ENCODE peak calls at places on chromosomes 16 and 17, in eight cellular contexts. One of them, this sample, is unnamed.

GRCh38 chr16:81165411-81166097 is 69.4 kb upstream of the GCSH start:
- DNase-seq in stomach: no peak
- DNase-seq in sigmoid colon: no peak
- DNase-seq in spleen: no peak
- DNase-seq in right lobe of liver: no peak
- DNase-seq in transverse colon: no peak
- DNase-seq in HCT116: no peak
- DNase-seq in tibial nerve: no peak
- DNase-seq in this sample: no peak

GRCh38 chr17:33973491-33973890 is 281.6 kb upstream of the CCL2 start:
- DNase-seq in transverse colon: no peak
- DNase-seq in spleen: no peak
- DNase-seq in tibial nerve: no peak
- DNase-seq in HCT116: no peak
- DNase-seq in right lobe of liver: no peak
- DNase-seq in stomach: peak; percentile 57
- DNase-seq in sigmoid colon: no peak
- DNase-seq in this sample: no peak

GRCh38 chr17:2723505-2723996 is 12.0 kb upstream of the CLUH start:
- DNase-seq in right lobe of liver: no peak
- DNase-seq in stomach: no peak
- DNase-seq in transverse colon: peak; percentile 64
- DNase-seq in tibial nerve: no peak
- DNase-seq in spleen: no peak
- DNase-seq in sigmoid colon: no peak
- DNase-seq in HCT116: no peak
- DNase-seq in this sample: no peak

GRCh38 chr16:18827890-18828289 is 26.5 kb upstream of the ARL6IP1 start:
- DNase-seq in spleen: no peak
- DNase-seq in transverse colon: no peak
- DNase-seq in HCT116: no peak
- DNase-seq in sigmoid colon: no peak
- DNase-seq in tibial nerve: no peak
- DNase-seq in right lobe of liver: no peak
- DNase-seq in stomach: no peak
- DNase-seq in this sample: no peak

GRCh38 chr16:80969114-80969484 is 37.6 kb downstream of the CMC2 start:
- DNase-seq in transverse colon: no peak
- DNase-seq in HCT116: no peak
- DNase-seq in stomach: no peak
- DNase-seq in tibial nerve: no peak
- DNase-seq in right lobe of liver: no peak
- DNase-seq in sigmoid colon: no peak
- DNase-seq in spleen: no peak
- DNase-seq in this sample: no peak

GRCh38 chr16:80751167-80751566 is 53.2 kb downstream of the CDYL2 start:
- DNase-seq in HCT116: no peak
- DNase-seq in tibial nerve: no peak
- DNase-seq in stomach: no peak
- DNase-seq in transverse colon: no peak
- DNase-seq in spleen: no peak
- DNase-seq in sigmoid colon: no peak
- DNase-seq in right lobe of liver: no peak
- DNase-seq in this sample: no peak

GRCh38 chr17:10907370-10907769 is 69.5 kb upstream of the PIRT start:
- DNase-seq in spleen: no peak
- DNase-seq in transverse colon: no peak
- DNase-seq in right lobe of liver: no peak
- DNase-seq in sigmoid colon: no peak
- DNase-seq in HCT116: no peak
- DNase-seq in stomach: no peak
- DNase-seq in tibial nerve: no peak
- DNase-seq in this sample: no peak

GRCh38 chr16:85589688-85590505 is 23.2 kb upstream of the GSE1 start:
- DNase-seq in spleen: no peak
- DNase-seq in sigmoid colon: no peak
- DNase-seq in HCT116: no peak
- DNase-seq in transverse colon: no peak
- DNase-seq in right lobe of liver: no peak
- DNase-seq in tibial nerve: no peak
- DNase-seq in stomach: no peak
- DNase-seq in this sample: no peak

GRCh38 chr17:28592260-28592659 is 6.6 kb downstream of the SPAG5 start:
- DNase-seq in transverse colon: no peak
- DNase-seq in sigmoid colon: no peak
- DNase-seq in right lobe of liver: no peak
- DNase-seq in tibial nerve: no peak
- DNase-seq in stomach: no peak
- DNase-seq in spleen: no peak
- DNase-seq in HCT116: no peak
- DNase-seq in this sample: no peak

GRCh38 chr16:89615176-89615575 is 1.7 kb downstream of the DPEP1 start:
- DNase-seq in HCT116: no peak
- DNase-seq in sigmoid colon: no peak
- DNase-seq in tibial nerve: no peak
- DNase-seq in spleen: no peak
- DNase-seq in transverse colon: no peak
- DNase-seq in stomach: no peak
- DNase-seq in right lobe of liver: no peak
- DNase-seq in this sample: no peak

GRCh38 chr16:13529193-13529982 is 390.6 kb upstream of the ERCC4 start:
- DNase-seq in right lobe of liver: no peak
- DNase-seq in transverse colon: no peak
- DNase-seq in HCT116: no peak
- DNase-seq in stomach: no peak
- DNase-seq in sigmoid colon: no peak
- DNase-seq in spleen: no peak
- DNase-seq in tibial nerve: no peak
- DNase-seq in this sample: no peak

GRCh38 chr17:74135391-74136167 is 67.9 kb upstream of the RPL38 start:
- DNase-seq in right lobe of liver: no peak
- DNase-seq in stomach: no peak
- DNase-seq in transverse colon: no peak
- DNase-seq in tibial nerve: no peak
- DNase-seq in spleen: peak; percentile 41
- DNase-seq in HCT116: no peak
- DNase-seq in sigmoid colon: no peak
- DNase-seq in this sample: no peak

GRCh38 chr16:52741386-52741785 is 194.4 kb upstream of the TOX3 start:
- DNase-seq in sigmoid colon: no peak
- DNase-seq in HCT116: no peak
- DNase-seq in right lobe of liver: no peak
- DNase-seq in stomach: no peak
- DNase-seq in transverse colon: no peak
- DNase-seq in spleen: no peak
- DNase-seq in tibial nerve: no peak
- DNase-seq in this sample: no peak

GRCh38 chr16:26263406-26263805 is 571.6 kb downstream of the HS3ST4 start:
- DNase-seq in right lobe of liver: no peak
- DNase-seq in stomach: no peak
- DNase-seq in sigmoid colon: no peak
- DNase-seq in tibial nerve: no peak
- DNase-seq in transverse colon: no peak
- DNase-seq in HCT116: no peak
- DNase-seq in spleen: no peak
- DNase-seq in this sample: no peak

GRCh38 chr17:8386841-8387240 is 3.8 kb upstream of the RPL26 start:
- DNase-seq in stomach: no peak
- DNase-seq in sigmoid colon: peak; percentile 19
- DNase-seq in right lobe of liver: no peak
- DNase-seq in spleen: no peak
- DNase-seq in HCT116: no peak
- DNase-seq in tibial nerve: no peak
- DNase-seq in transverse colon: no peak
- DNase-seq in this sample: no peak

GRCh38 chr17:5226940-5227878 is 7.5 kb downstream of the SCIMP start:
- DNase-seq in right lobe of liver: no peak
- DNase-seq in stomach: no peak
- DNase-seq in sigmoid colon: no peak
- DNase-seq in spleen: peak; percentile 87
- DNase-seq in transverse colon: no peak
- DNase-seq in HCT116: no peak
- DNase-seq in tibial nerve: no peak
- DNase-seq in this sample: no peak

GRCh38 chr16:3980311-3981111 is 100.0 kb upstream of the CREBBP start:
- DNase-seq in sigmoid colon: no peak
- DNase-seq in stomach: no peak
- DNase-seq in HCT116: no peak
- DNase-seq in tibial nerve: no peak
- DNase-seq in transverse colon: no peak
- DNase-seq in spleen: no peak
- DNase-seq in right lobe of liver: no peak
- DNase-seq in this sample: peak; percentile 68

GRCh38 chr16:10988164-10988803 is 43.9 kb downstream of the CLEC16A start:
- DNase-seq in spleen: no peak
- DNase-seq in tibial nerve: no peak
- DNase-seq in stomach: no peak
- DNase-seq in sigmoid colon: no peak
- DNase-seq in transverse colon: no peak
- DNase-seq in HCT116: no peak
- DNase-seq in right lobe of liver: no peak
- DNase-seq in this sample: no peak

GRCh38 chr17:59607061-59607460 is 12.6 kb upstream of the CLTC start:
- DNase-seq in tibial nerve: no peak
- DNase-seq in spleen: no peak
- DNase-seq in right lobe of liver: no peak
- DNase-seq in sigmoid colon: no peak
- DNase-seq in stomach: no peak
- DNase-seq in transverse colon: no peak
- DNase-seq in HCT116: no peak
- DNase-seq in this sample: no peak

GRCh38 chr17:61450641-61451537 is 1.3 kb upstream of the TBX4 start:
- DNase-seq in HCT116: no peak
- DNase-seq in sigmoid colon: peak; percentile 59
- DNase-seq in stomach: no peak
- DNase-seq in right lobe of liver: no peak
- DNase-seq in transverse colon: no peak
- DNase-seq in tibial nerve: no peak
- DNase-seq in spleen: no peak
- DNase-seq in this sample: no peak

GRCh38 chr17:61453563-61453962 is 1.3 kb downstream of the TBX4 start:
- DNase-seq in transverse colon: no peak
- DNase-seq in stomach: no peak
- DNase-seq in tibial nerve: no peak
- DNase-seq in spleen: no peak
- DNase-seq in right lobe of liver: no peak
- DNase-seq in HCT116: no peak
- DNase-seq in sigmoid colon: no peak
- DNase-seq in this sample: no peak

GRCh38 chr17:61452301-61453290 is at the start of gene TBX4:
- DNase-seq in stomach: no peak
- DNase-seq in HCT116: no peak
- DNase-seq in transverse colon: no peak
- DNase-seq in sigmoid colon: peak; percentile 41
- DNase-seq in spleen: no peak
- DNase-seq in right lobe of liver: no peak
- DNase-seq in tibial nerve: no peak
- DNase-seq in this sample: no peak

GRCh38 chr17:61449707-61450640 is 2.2 kb upstream of the TBX4 start:
- DNase-seq in right lobe of liver: no peak
- DNase-seq in tibial nerve: no peak
- DNase-seq in stomach: no peak
- DNase-seq in transverse colon: no peak
- DNase-seq in HCT116: no peak
- DNase-seq in spleen: no peak
- DNase-seq in sigmoid colon: no peak
- DNase-seq in this sample: no peak

GRCh38 chr17:61451538-61452300 is 503 bp upstream of the TBX4 start:
- DNase-seq in transverse colon: no peak
- DNase-seq in spleen: no peak
- DNase-seq in HCT116: no peak
- DNase-seq in tibial nerve: no peak
- DNase-seq in sigmoid colon: peak; percentile 55
- DNase-seq in right lobe of liver: no peak
- DNase-seq in stomach: no peak
- DNase-seq in this sample: no peak
- H3K4me3 ChIP-seq in transverse colon: no peak overlapping the region
- H3K4me3 ChIP-seq in spleen: peak overlapping the region; percentile 2
- H3K4me3 ChIP-seq in HCT116: no peak overlapping the region
- H3K4me3 ChIP-seq in tibial nerve: peak overlapping the region; percentile 33
- H3K4me3 ChIP-seq in sigmoid colon: peak overlapping the region; percentile 37
- H3K4me3 ChIP-seq in right lobe of liver: no peak overlapping the region
- H3K4me3 ChIP-seq in stomach: peak overlapping the region; percentile 30
- H3K4me3 ChIP-seq in this sample: no peak overlapping the region

GRCh38 chr16:71540-72341 is 690 bp downstream of the RHBDF1 start:
- DNase-seq in right lobe of liver: no peak
- DNase-seq in stomach: peak; percentile 57
- DNase-seq in HCT116: peak; percentile 42
- DNase-seq in sigmoid colon: peak; percentile 93
- DNase-seq in tibial nerve: peak; percentile 86
- DNase-seq in transverse colon: peak; percentile 79
- DNase-seq in spleen: no peak
- DNase-seq in this sample: peak; percentile 80
- H3K4me1 ChIP-seq in right lobe of liver: peaks cover under 1% of the 10 kb centered on the region
- H3K4me1 ChIP-seq in stomach: peaks cover 84% of the 10 kb centered on the region
- H3K4me1 ChIP-seq in HCT116: peaks cover 26% of the 10 kb centered on the region
- H3K4me1 ChIP-seq in sigmoid colon: peaks cover 72% of the 10 kb centered on the region
- H3K4me1 ChIP-seq in tibial nerve: peaks cover 79% of the 10 kb centered on the region
- H3K4me1 ChIP-seq in transverse colon: peaks cover 39% of the 10 kb centered on the region
- H3K4me1 ChIP-seq in spleen: peaks cover 25% of the 10 kb centered on the region
- H3K4me1 ChIP-seq in this sample: peaks cover 34% of the 10 kb centered on the region

GRCh38 chr16:46886764-46887523 is 2.8 kb downstream of the GPT2 start:
- DNase-seq in transverse colon: no peak
- DNase-seq in HCT116: no peak
- DNase-seq in sigmoid colon: no peak
- DNase-seq in stomach: no peak
- DNase-seq in right lobe of liver: no peak
- DNase-seq in spleen: no peak
- DNase-seq in tibial nerve: no peak
- DNase-seq in this sample: no peak

GRCh38 chr16:46883690-46884512 is at the start of gene GPT2:
- DNase-seq in stomach: peak; percentile 100
- DNase-seq in sigmoid colon: peak; percentile 97
- DNase-seq in transverse colon: peak; percentile 98
- DNase-seq in tibial nerve: peak; percentile 93
- DNase-seq in HCT116: peak; percentile 91
- DNase-seq in right lobe of liver: peak; percentile 100
- DNase-seq in spleen: peak; percentile 98
- DNase-seq in this sample: peak; percentile 93

GRCh38 chr16:46884513-46885293 is 541 bp downstream of the GPT2 start:
- DNase-seq in HCT116: no peak
- DNase-seq in transverse colon: peak; percentile 28
- DNase-seq in spleen: peak; percentile 85
- DNase-seq in sigmoid colon: no peak
- DNase-seq in stomach: no peak
- DNase-seq in tibial nerve: no peak
- DNase-seq in right lobe of liver: no peak
- DNase-seq in this sample: no peak

GRCh38 chr16:46887524-46887854 is 3.3 kb downstream of the GPT2 start:
- DNase-seq in stomach: peak; percentile 60
- DNase-seq in right lobe of liver: no peak
- DNase-seq in tibial nerve: no peak
- DNase-seq in sigmoid colon: no peak
- DNase-seq in transverse colon: no peak
- DNase-seq in spleen: no peak
- DNase-seq in HCT116: no peak
- DNase-seq in this sample: no peak

GRCh38 chr16:46885960-46886763 is 2.0 kb downstream of the GPT2 start:
- DNase-seq in spleen: no peak
- DNase-seq in stomach: peak; percentile 77
- DNase-seq in transverse colon: no peak
- DNase-seq in sigmoid colon: no peak
- DNase-seq in HCT116: no peak
- DNase-seq in tibial nerve: peak; percentile 39
- DNase-seq in right lobe of liver: peak; percentile 87
- DNase-seq in this sample: peak; percentile 79
- TF ChIP-seq POLR2A in spleen: no peak
- TF ChIP-seq POLR2A in stomach: no peak
- TF ChIP-seq POLR2A in transverse colon: no peak
- TF ChIP-seq POLR2A in sigmoid colon: no peak
- TF ChIP-seq POLR2A in HCT116: no peak
- TF ChIP-seq POLR2A in tibial nerve: peak; percentile 27
- TF ChIP-seq POLR2A in right lobe of liver: peak; percentile 57
- TF ChIP-seq POLR2A in this sample: no peak

GRCh38 chr17:82449136-82449882 is 1.2 kb downstream of the CYBC1 start:
- DNase-seq in right lobe of liver: peak; percentile 65
- DNase-seq in stomach: peak; percentile 54
- DNase-seq in transverse colon: peak; percentile 76
- DNase-seq in spleen: peak; percentile 96
- DNase-seq in tibial nerve: no peak
- DNase-seq in HCT116: no peak
- DNase-seq in sigmoid colon: no peak
- DNase-seq in this sample: no peak
- H3K4me3 ChIP-seq in right lobe of liver: peak overlapping the region; percentile 95
- H3K4me3 ChIP-seq in stomach: peak overlapping the region; percentile 83
- H3K4me3 ChIP-seq in transverse colon: peak overlapping the region; percentile 90
- H3K4me3 ChIP-seq in spleen: peak overlapping the region; percentile 94
- H3K4me3 ChIP-seq in tibial nerve: peak overlapping the region; percentile 69
- H3K4me3 ChIP-seq in HCT116: peak overlapping the region; percentile 100
- H3K4me3 ChIP-seq in sigmoid colon: peak overlapping the region; percentile 83
- H3K4me3 ChIP-seq in this sample: peak overlapping the region; percentile 82